ENCODE peak calls at places on chromosomes 1 and 21, in five cellular contexts. N is sigmoid colon, F is thyroid gland, L is heart right ventricle, S is progenitor cell of endocrine pancreas. T is an unnamed sample.

GRCh38 chr1:202576816-202577215 is 133.4 kb downstream of the SYT2 start:
- DNase-seq in F (no peak), N (no peak), S (no peak), L (no peak), T (no peak)

GRCh38 chr1:19344372-19344810 is 32.3 kb downstream of the SLC66A1 start:
- DNase-seq in S (peak), F (peak), L (peak), N (peak), T (peak)

GRCh38 chr1:201178718-201179117 is 11.9 kb upstream of the IGFN1 start:
- DNase-seq in S (no peak), N (no peak), L (no peak), F (no peak), T (no peak)

GRCh38 chr1:193960499-193960898 is 774.1 kb upstream of the B3GALT2 start:
- DNase-seq in L (no peak), S (no peak), N (no peak), F (no peak), T (no peak)

GRCh38 chr1:80731241-80731894 is 1069.4 kb upstream of the ADGRL2 start:
- DNase-seq in F (no peak), N (no peak), S (no peak), L (peak), T (no peak)

GRCh38 chr1:183871142-183871541 is 66.2 kb downstream of the RGL1 start:
- DNase-seq in S (no peak), F (no peak), N (no peak), L (no peak), T (no peak)

GRCh38 chr1:67675800-67676199 is 9.2 kb upstream of the GADD45A start:
- DNase-seq in N (no peak), L (no peak), F (no peak), S (no peak), T (no peak)

GRCh38 chr1:18633428-18634155 is 2.9 kb downstream of the PAX7 start:
- DNase-seq in N (no peak), S (no peak), F (no peak), L (no peak), T (no peak)

GRCh38 chr1:194442911-194443310 is 1256.5 kb upstream of the B3GALT2 start:
- DNase-seq in F (no peak), L (no peak), N (no peak), S (no peak), T (no peak)

GRCh38 chr1:117662667-117663066 is 56.8 kb downstream of the TENT5C start:
- DNase-seq in L (no peak), F (no peak), N (no peak), S (no peak), T (no peak)

GRCh38 chr1:22043175-22043769 is 9.2 kb upstream of the CDC42 start:
- DNase-seq in N (no peak), L (no peak), F (peak), S (no peak), T (no peak)

GRCh38 chr1:231396643-231397042 is 25.4 kb downstream of the EGLN1 start:
- DNase-seq in S (no peak), N (no peak), F (no peak), L (no peak), T (no peak)

GRCh38 chr1:11691302-11691914 is at the start of gene DRAXIN:
- DNase-seq in N (no peak), S (peak), F (no peak), L (no peak), T (no peak)

GRCh38 chr1:35288761-35289160 is 20.3 kb downstream of the ZMYM4 start:
- DNase-seq in S (no peak), F (no peak), N (no peak), L (no peak), T (no peak)

GRCh38 chr1:145708063-145708462 is 895 bp upstream of the PDZK1 start:
- DNase-seq in L (no peak), S (no peak), F (no peak), N (no peak), T (no peak)

GRCh38 chr1:61950418-61950817 is 208.1 kb downstream of the PATJ start:
- DNase-seq in N (no peak), L (no peak), S (no peak), F (no peak), T (no peak)

GRCh38 chr21:46121286-46122221 is 23.6 kb downstream of the COL6A2 start:
- DNase-seq in N (peak), S (peak), F (peak), L (peak), T (peak)

GRCh38 chr1:51622455-51622913 is 5.6 kb downstream of the OSBPL9 start:
- DNase-seq in F (peak), L (no peak), N (peak), S (no peak), T (no peak)

GRCh38 chr1:203421246-203421645 is 54.4 kb upstream of the PRELP start:
- DNase-seq in L (no peak), F (no peak), S (no peak), N (no peak), T (no peak)

GRCh38 chr1:116033322-116033721 is 57.0 kb downstream of the SLC22A15 start:
- DNase-seq in F (no peak), N (no peak), L (no peak), S (no peak), T (no peak)

GRCh38 chr1:2189459-2190425 is 4.8 kb downstream of the FAAP20 start:
- DNase-seq in F (peak), S (peak), L (peak), N (peak), T (peak)

GRCh38 chr1:63774617-63775417 is 1.0 kb downstream of the ROR1 start:
- DNase-seq in S (no peak), F (peak), L (peak), N (peak), T (peak)

GRCh38 chr1:212545941-212546638 is 62.5 kb upstream of the ATF3 start:
- DNase-seq in S (no peak), L (no peak), N (peak), F (no peak), T (no peak)

GRCh38 chr1:115829023-115829674 is 11.8 kb downstream of the NHLH2 start:
- DNase-seq in L (no peak), S (no peak), N (peak), F (no peak), T (no peak)

GRCh38 chr1:245860681-245861552 is 646.2 kb downstream of the SMYD3 start:
- DNase-seq in L (no peak), F (no peak), S (no peak), N (no peak), T (no peak)
- TF ChIP-seq CTCF in L (no peak), F (no peak), S (no peak), N (no peak), T (no peak)

GRCh38 chr1:48750089-48750488 is 26.6 kb downstream of the BEND5 start:
- DNase-seq in L (no peak), N (no peak), F (no peak), S (no peak), T (peak)
- TF ChIP-seq CTCF in L (no peak), N (no peak), F (no peak), S (no peak), T (no peak)

DNA sequence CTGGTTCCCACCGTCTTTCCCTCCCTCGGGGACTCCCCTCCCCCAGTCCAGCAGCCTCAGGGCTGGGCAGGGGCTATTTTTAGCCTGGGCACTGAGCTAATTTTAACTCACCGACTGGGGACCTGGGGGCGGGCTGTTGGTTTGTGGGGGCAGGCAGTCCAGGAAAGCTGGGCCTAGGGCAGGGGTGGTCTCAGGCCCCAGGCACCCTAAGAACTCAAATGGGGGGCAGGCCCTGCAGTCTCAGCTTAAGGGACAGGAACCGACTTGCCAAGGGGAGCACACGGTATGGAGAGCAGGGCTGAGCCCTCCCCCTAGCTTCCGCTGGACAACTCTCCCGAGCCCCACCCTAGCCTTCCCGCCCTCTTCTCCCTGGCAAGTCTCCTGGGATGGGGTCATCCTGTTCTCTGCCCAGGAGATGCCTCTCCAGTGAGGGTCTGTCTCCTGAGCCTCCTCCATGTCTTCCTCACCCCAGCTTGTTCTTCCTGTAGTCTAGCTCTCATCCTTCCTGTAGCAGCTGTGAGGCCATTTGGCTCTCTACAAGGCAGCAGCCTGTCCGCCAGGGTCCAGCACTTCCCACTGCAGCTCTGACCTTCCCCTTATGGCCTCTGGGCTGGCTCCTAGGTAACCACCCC is 10.1 kb downstream of the MEF2D start:
- DNase-seq in N (no peak), S (no peak), L (peak), F (peak), T (no peak)
- TF ChIP-seq CTCF in N (no peak), S (peak), L (peak), F (peak), T (no peak)

DNA sequence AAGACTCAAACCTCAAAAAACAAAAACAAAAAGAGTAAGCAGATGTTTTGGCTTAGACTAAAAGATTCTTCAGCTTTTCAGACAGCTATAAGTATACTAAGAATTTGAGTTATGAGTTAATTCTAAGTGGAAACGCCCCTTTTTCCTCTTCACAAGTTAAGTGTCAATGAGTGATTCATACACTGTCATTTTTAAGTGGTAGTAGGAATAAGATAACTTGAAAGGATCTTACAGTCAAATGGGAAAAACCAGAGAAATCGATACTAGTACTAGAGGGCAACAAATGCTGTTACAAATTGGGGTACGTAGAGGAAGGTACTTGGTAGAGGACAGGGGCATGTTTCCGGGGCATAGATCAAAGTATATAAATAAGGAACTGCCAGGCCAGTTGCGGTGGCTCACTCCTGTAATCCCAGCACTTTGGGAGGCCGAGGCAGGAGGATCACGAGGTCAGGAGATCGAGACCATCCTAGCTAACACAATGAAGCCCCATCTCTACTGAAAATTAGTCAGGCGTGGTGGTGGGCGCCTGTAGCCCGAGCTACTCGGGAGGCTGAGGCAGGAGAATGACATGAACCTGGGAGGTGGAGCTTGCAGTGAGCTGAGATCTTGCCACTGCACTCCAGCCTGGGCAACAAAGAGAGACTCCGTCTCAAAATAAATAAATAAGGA is 7.4 kb downstream of the H3-3A start:
- DNase-seq in N (no peak), S (no peak), L (no peak), F (no peak), T (no peak)
- TF ChIP-seq CTCF in N (no peak), S (no peak), L (no peak), F (no peak), T (no peak)

GRCh38 chr1:91617242-91617837 is 116.7 kb downstream of the CDC7 start:
- DNase-seq in N (peak), S (peak), F (peak), L (peak), T (no peak)
- TF ChIP-seq CTCF in N (no peak), S (peak), F (no peak), L (peak), T (no peak)

GRCh38 chr1:25888426-25888987 is 13.0 kb upstream of the PAQR7 start:
- DNase-seq in L (no peak), N (peak), F (no peak), S (no peak), T (no peak)

GRCh38 chr1:25893072-25893604 is 13.1 kb downstream of the STMN1 start:
- DNase-seq in S (no peak), L (no peak), F (no peak), N (peak), T (no peak)

GRCh38 chr1:25891606-25892005 is 14.6 kb downstream of the STMN1 start:
- DNase-seq in S (no peak), F (no peak), N (peak), L (no peak), T (no peak)

GRCh38 chr1:25889470-25889869 is 14.0 kb upstream of the PAQR7 start:
- DNase-seq in S (no peak), N (peak), L (no peak), F (no peak), T (no peak)

GRCh38 chr1:25890249-25891034 is 14.9 kb upstream of the PAQR7 start:
- DNase-seq in S (peak), N (peak), L (no peak), F (no peak), T (no peak)
- TF ChIP-seq CTCF in S (no peak), N (no peak), L (no peak), F (no peak), T (no peak)

DNA sequence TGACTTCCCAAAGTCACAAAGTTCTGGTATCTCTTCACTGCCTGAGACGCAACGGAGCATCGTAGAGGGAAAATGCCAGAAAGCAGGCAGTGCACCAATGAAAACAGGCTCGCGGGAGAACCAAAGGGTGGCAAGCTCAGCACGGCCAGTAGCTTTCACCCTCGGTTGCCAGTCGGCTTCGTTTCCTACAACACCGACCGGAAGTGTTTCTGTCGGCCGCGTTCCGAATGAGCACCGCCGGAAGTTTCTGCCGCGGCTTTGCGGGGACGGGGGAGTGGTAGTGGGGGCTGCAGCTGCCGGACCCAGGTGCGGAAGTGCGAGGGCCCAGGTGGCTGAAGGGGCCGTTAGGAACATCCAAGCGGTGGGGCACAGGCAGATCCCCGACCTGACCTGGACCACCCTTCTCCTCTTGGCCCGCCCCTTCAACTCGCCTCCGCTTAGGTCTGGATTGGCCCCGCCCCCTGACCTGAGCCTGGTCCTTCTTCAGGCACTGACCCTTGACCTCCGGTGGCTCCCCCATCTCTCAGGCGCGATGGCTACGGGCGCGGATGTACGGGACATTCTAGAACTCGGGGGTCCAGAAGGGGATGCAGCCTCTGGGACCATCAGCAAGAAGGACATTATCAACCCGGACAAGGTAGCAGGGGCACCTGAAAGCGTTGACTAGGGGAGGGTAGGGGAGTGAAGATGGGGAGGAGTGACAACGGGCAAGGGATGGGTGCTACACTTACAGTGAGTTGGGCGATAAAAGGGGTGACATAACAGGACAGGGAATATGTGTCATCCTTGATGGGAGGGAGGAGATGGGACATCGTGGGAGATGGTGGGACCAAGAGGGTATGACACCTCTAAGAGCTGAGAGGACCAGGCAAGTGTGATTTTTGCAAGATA is at the start of gene DMAP1:
- DNase-seq in F (peak), L (peak), S (peak), N (peak), T (peak)
- TF ChIP-seq CTCF in F (no peak), L (peak), S (no peak), N (no peak), T (no peak)

DNA sequence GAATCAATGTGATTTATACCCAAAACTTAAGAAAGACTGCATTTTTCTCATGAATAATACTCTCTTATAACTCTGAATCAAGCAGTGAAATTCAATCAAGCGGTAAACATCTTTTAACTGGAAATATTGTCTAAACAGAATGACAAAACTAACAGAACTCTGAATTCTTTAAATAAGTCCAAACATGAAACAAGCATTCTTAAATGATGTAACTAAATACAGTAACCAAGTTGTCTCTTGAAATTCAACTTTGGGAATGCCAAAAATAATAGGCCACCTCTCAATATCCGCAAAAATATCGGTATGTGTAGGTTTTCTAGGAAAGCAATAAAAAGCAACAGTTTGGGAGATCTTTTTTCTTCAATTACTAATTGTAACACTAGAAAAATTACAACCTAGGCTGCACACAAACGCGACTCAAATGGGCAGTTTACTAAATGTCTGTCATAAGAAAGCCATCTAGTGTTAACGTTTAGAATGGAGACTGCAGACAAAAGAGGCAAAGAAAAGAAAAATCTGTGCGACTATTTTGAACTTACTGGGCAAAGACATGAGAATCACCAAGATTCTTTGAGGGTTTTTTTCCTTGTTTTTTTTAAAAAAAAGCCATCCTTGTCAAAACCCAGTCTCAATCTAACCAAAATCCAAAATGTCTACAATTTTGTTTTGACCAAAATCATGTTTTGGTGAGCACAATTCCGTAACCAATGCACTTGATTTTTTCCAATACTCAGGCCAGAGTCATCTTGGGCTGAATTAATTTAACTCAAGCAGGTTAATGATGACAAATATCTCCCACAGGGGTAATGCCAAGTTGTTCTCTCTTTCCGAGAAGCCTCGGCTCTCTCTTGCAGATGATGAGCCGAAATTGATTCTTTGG is 1.4 kb downstream of the SIPA1L2 start:
- DNase-seq in L (no peak), F (no peak), N (no peak), S (no peak), T (no peak)
- TF ChIP-seq CTCF in L (peak), F (no peak), N (no peak), S (no peak), T (no peak)

GRCh38 chr21:15057290-15057689 is 7.5 kb downstream of the NRIP1 start:
- DNase-seq in N (no peak), L (no peak), S (no peak), F (no peak), T (no peak)

GRCh38 chr21:15054089-15054488 is 10.7 kb downstream of the NRIP1 start:
- DNase-seq in N (no peak), L (no peak), F (no peak), S (no peak), T (no peak)

GRCh38 chr21:15051652-15052554 is 12.9 kb downstream of the NRIP1 start:
- DNase-seq in F (no peak), L (no peak), S (no peak), N (no peak), T (no peak)

GRCh38 chr21:15053531-15053930 is 11.3 kb downstream of the NRIP1 start:
- DNase-seq in F (no peak), L (no peak), S (no peak), N (no peak), T (no peak)

DNA sequence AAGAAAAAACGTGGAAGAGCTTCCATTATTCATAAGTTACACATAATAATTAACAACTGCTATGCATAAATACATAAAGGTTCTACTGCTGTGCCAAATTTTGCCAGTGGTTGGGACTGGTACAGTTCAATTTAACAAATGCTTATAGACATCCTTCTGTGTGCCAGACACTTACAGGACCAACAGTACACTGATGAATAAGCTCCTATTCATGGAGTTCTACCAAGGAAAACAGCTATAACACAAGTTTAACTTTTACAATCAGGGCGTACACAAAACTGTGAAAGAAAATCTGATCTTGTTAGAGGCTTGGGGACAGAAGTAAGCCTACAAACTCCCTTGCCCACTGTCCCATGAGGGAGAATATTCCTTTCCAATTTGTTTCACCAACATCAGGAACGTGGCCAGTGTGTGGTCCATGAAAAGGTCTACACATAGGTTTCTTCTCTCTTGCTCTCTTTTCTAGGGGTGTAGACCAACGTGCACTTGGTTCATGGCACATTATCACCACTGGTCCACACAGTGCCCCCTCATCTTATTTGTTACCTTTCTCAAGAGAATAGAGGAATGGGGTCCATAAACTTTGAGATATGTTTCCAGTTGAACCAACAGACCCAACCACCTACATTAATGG is 10.1 kb downstream of the NRIP1 start:
- DNase-seq in L (no peak), F (no peak), N (no peak), S (no peak), T (no peak)
- TF ChIP-seq CTCF in L (no peak), F (no peak), N (no peak), S (no peak), T (no peak)

T was measured in activated B cell treated with CpG ODN at 0.5 μM for 24 hours.